ENCODE peak calls at places on chromosomes 4 and X, in six cellular contexts. One of them, this sample, is unnamed.
A peak's percentile ranks its signal among the peaks of the same experiment; 100 is the strongest.

GRCh38 chrX:72620550-72621145 is 48.0 kb upstream of the HDAC8 start:
- DNase-seq in neuronal stem cell: no peak
- DNase-seq in H1: no peak
- DNase-seq in mesenchymal stem cell: peak; percentile 91
- DNase-seq in IMR-90: peak; percentile 89
- DNase-seq in trophoblast cell: peak; percentile 80
- DNase-seq in this sample: no peak

GRCh38 chr4:102322736-102323135 is 22.5 kb downstream of the SLC39A8 start:
- DNase-seq in H1: no peak
- DNase-seq in neuronal stem cell: no peak
- DNase-seq in trophoblast cell: no peak
- DNase-seq in mesenchymal stem cell: no peak
- DNase-seq in IMR-90: no peak
- DNase-seq in this sample: no peak

GRCh38 chrX:95721011-95721410 is 963.6 kb upstream of the DIAPH2 start:
- DNase-seq in trophoblast cell: no peak
- DNase-seq in IMR-90: no peak
- DNase-seq in mesenchymal stem cell: no peak
- DNase-seq in neuronal stem cell: no peak
- DNase-seq in H1: no peak
- DNase-seq in this sample: no peak

GRCh38 chrX:151704023-151704663 is 8.9 kb downstream of the PRRG3 start:
- DNase-seq in H1: no peak
- DNase-seq in mesenchymal stem cell: no peak
- DNase-seq in IMR-90: no peak
- DNase-seq in neuronal stem cell: no peak
- DNase-seq in trophoblast cell: no peak
- DNase-seq in this sample: no peak

GRCh38 chrX:110322603-110323002 is 4.7 kb upstream of the AMMECR1 start:
- DNase-seq in neuronal stem cell: no peak
- DNase-seq in mesenchymal stem cell: peak; percentile 27
- DNase-seq in IMR-90: peak; percentile 28
- DNase-seq in trophoblast cell: no peak
- DNase-seq in H1: no peak
- DNase-seq in this sample: no peak

GRCh38 chrX:55714111-55714510 is 3.4 kb upstream of the RRAGB start:
- DNase-seq in mesenchymal stem cell: no peak
- DNase-seq in trophoblast cell: no peak
- DNase-seq in neuronal stem cell: no peak
- DNase-seq in IMR-90: no peak
- DNase-seq in H1: no peak
- DNase-seq in this sample: no peak

GRCh38 chr4:100609810-100610209 is 92.0 kb upstream of the EMCN start:
- DNase-seq in H1: no peak
- DNase-seq in neuronal stem cell: no peak
- DNase-seq in mesenchymal stem cell: no peak
- DNase-seq in IMR-90: no peak
- DNase-seq in trophoblast cell: no peak
- DNase-seq in this sample: no peak

GRCh38 chr4:114209589-114209988 is 230.1 kb upstream of the ARSJ start:
- DNase-seq in H1: no peak
- DNase-seq in trophoblast cell: no peak
- DNase-seq in neuronal stem cell: no peak
- DNase-seq in mesenchymal stem cell: no peak
- DNase-seq in IMR-90: no peak
- DNase-seq in this sample: no peak

GRCh38 chrX:651922-652775 is 21.6 kb downstream of the SHOX start:
- DNase-seq in H1: no peak
- DNase-seq in trophoblast cell: no peak
- DNase-seq in IMR-90: no peak
- DNase-seq in mesenchymal stem cell: no peak
- DNase-seq in neuronal stem cell: no peak
- DNase-seq in this sample: no peak

GRCh38 chrX:25344191-25344936 is 328.6 kb upstream of the ARX start:
- DNase-seq in neuronal stem cell: no peak
- DNase-seq in H1: no peak
- DNase-seq in IMR-90: no peak
- DNase-seq in mesenchymal stem cell: no peak
- DNase-seq in trophoblast cell: no peak
- DNase-seq in this sample: no peak

GRCh38 chr4:184368290-184368689 is 106.1 kb downstream of the IRF2 start:
- DNase-seq in mesenchymal stem cell: no peak
- DNase-seq in neuronal stem cell: no peak
- DNase-seq in IMR-90: no peak
- DNase-seq in trophoblast cell: no peak
- DNase-seq in H1: no peak
- DNase-seq in this sample: peak; percentile 8

GRCh38 chr4:184371390-184371787 is 103.0 kb downstream of the IRF2 start:
- DNase-seq in H1: no peak
- DNase-seq in mesenchymal stem cell: no peak
- DNase-seq in IMR-90: no peak
- DNase-seq in neuronal stem cell: no peak
- DNase-seq in trophoblast cell: no peak
- DNase-seq in this sample: no peak

GRCh38 chr4:184369871-184370270 is 104.5 kb downstream of the IRF2 start:
- DNase-seq in trophoblast cell: no peak
- DNase-seq in H1: no peak
- DNase-seq in IMR-90: no peak
- DNase-seq in neuronal stem cell: no peak
- DNase-seq in mesenchymal stem cell: no peak
- DNase-seq in this sample: no peak

GRCh38 chr4:184368731-184369130 is 105.6 kb downstream of the IRF2 start:
- DNase-seq in mesenchymal stem cell: no peak
- DNase-seq in neuronal stem cell: no peak
- DNase-seq in IMR-90: no peak
- DNase-seq in H1: no peak
- DNase-seq in trophoblast cell: no peak
- DNase-seq in this sample: peak; percentile 2

GRCh38 chr4:184370711-184371389 is 103.5 kb downstream of the IRF2 start:
- DNase-seq in trophoblast cell: no peak
- DNase-seq in neuronal stem cell: no peak
- DNase-seq in mesenchymal stem cell: no peak
- DNase-seq in IMR-90: peak; percentile 29
- DNase-seq in H1: no peak
- DNase-seq in this sample: no peak
- H4K8ac ChIP-seq in trophoblast cell: no peak overlapping the region
- H4K8ac ChIP-seq in neuronal stem cell: no peak overlapping the region
- H4K8ac ChIP-seq in mesenchymal stem cell: no peak overlapping the region
- H4K8ac ChIP-seq in IMR-90: no peak overlapping the region
- H4K8ac ChIP-seq in H1: no peak overlapping the region
- H4K8ac ChIP-seq in this sample: no peak overlapping the region

DNA sequence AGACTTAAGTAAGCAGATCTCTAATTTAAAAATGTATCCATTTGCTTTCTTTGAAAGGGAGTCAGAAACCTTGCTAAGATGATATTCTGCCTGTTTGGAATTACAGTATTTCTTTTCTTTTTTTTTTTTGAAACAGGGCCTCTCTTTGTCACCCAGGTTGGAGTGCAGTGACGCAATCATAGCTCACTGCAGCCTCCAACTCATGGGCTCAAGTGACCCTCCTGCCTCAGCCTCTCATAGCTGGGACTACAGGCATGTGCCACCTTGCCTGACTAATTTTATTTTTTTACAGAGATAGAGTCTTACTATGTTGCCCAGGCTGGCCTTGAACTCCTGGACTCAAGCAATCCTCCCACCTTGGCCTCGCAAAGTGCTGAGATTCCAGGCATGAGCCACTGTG is 40.0 kb downstream of the ANAPC4 start:
- DNase-seq in mesenchymal stem cell: no peak
- DNase-seq in trophoblast cell: no peak
- DNase-seq in H1: no peak
- DNase-seq in IMR-90: no peak
- DNase-seq in neuronal stem cell: no peak
- DNase-seq in this sample: no peak
- H2AFZ ChIP-seq in mesenchymal stem cell: no peak overlapping the region
- H2AFZ ChIP-seq in trophoblast cell: no peak overlapping the region
- H2AFZ ChIP-seq in H1: no peak overlapping the region
- H2AFZ ChIP-seq in IMR-90: no peak overlapping the region
- H2AFZ ChIP-seq in neuronal stem cell: no peak overlapping the region
- H2AFZ ChIP-seq in this sample: no peak overlapping the region

DNA sequence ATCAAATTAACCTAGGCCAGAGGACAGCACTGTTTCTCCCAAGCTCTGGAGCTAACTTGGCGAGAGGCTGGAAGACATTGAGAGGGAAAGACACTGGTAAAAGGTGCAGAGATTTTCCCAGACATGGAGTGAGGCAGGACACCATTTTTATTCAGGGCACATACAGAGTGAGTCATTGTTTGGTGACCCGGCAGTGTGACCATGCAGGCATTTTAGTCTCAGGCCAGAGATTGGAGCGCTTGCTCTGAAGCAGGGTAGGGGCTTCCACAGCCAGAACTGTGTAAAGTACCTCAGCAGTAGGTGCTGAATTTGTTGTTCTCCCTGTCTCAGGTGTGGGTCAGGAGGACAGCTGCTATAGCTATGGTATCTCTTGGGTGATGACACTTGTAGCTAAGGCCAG is 79.6 kb upstream of the ATP8A1 start:
- DNase-seq in H1: no peak
- DNase-seq in neuronal stem cell: no peak
- DNase-seq in mesenchymal stem cell: no peak
- DNase-seq in IMR-90: no peak
- DNase-seq in trophoblast cell: no peak
- DNase-seq in this sample: no peak
- H3K23ac ChIP-seq in H1: no peak overlapping the region
- H3K23ac ChIP-seq in neuronal stem cell: no peak overlapping the region
- H3K23ac ChIP-seq in mesenchymal stem cell: no peak overlapping the region
- H3K23ac ChIP-seq in IMR-90: no peak overlapping the region
- H3K23ac ChIP-seq in trophoblast cell: no peak overlapping the region
- H3K23ac ChIP-seq in this sample: no peak overlapping the region

GRCh38 chr4:140085924-140086323 is 68.1 kb downstream of the MAML3 start:
- DNase-seq in mesenchymal stem cell: no peak
- DNase-seq in neuronal stem cell: no peak
- DNase-seq in trophoblast cell: no peak
- DNase-seq in H1: no peak
- DNase-seq in IMR-90: no peak
- DNase-seq in this sample: no peak

GRCh38 chr4:140083320-140083719 is 70.7 kb downstream of the MAML3 start:
- DNase-seq in IMR-90: no peak
- DNase-seq in neuronal stem cell: no peak
- DNase-seq in trophoblast cell: peak; percentile 72
- DNase-seq in mesenchymal stem cell: no peak
- DNase-seq in H1: no peak
- DNase-seq in this sample: no peak

GRCh38 chr4:140084426-140084825 is 69.6 kb downstream of the MAML3 start:
- DNase-seq in IMR-90: no peak
- DNase-seq in H1: no peak
- DNase-seq in mesenchymal stem cell: no peak
- DNase-seq in trophoblast cell: no peak
- DNase-seq in neuronal stem cell: no peak
- DNase-seq in this sample: no peak

GRCh38 chr4:140082399-140082758 is 71.6 kb downstream of the MAML3 start:
- DNase-seq in mesenchymal stem cell: no peak
- DNase-seq in IMR-90: no peak
- DNase-seq in neuronal stem cell: no peak
- DNase-seq in trophoblast cell: no peak
- DNase-seq in H1: no peak
- DNase-seq in this sample: no peak

GRCh38 chr4:140085062-140085622 is 68.8 kb downstream of the MAML3 start:
- DNase-seq in trophoblast cell: peak; percentile 68
- DNase-seq in IMR-90: peak; percentile 56
- DNase-seq in mesenchymal stem cell: peak; percentile 87
- DNase-seq in H1: no peak
- DNase-seq in neuronal stem cell: no peak
- DNase-seq in this sample: no peak
- H4K8ac ChIP-seq in trophoblast cell: no peak overlapping the region
- H4K8ac ChIP-seq in IMR-90: peak overlapping the region; percentile 75
- H4K8ac ChIP-seq in mesenchymal stem cell: peak overlapping the region; percentile 72
- H4K8ac ChIP-seq in H1: no peak overlapping the region
- H4K8ac ChIP-seq in neuronal stem cell: no peak overlapping the region
- H4K8ac ChIP-seq in this sample: no peak overlapping the region

DNA sequence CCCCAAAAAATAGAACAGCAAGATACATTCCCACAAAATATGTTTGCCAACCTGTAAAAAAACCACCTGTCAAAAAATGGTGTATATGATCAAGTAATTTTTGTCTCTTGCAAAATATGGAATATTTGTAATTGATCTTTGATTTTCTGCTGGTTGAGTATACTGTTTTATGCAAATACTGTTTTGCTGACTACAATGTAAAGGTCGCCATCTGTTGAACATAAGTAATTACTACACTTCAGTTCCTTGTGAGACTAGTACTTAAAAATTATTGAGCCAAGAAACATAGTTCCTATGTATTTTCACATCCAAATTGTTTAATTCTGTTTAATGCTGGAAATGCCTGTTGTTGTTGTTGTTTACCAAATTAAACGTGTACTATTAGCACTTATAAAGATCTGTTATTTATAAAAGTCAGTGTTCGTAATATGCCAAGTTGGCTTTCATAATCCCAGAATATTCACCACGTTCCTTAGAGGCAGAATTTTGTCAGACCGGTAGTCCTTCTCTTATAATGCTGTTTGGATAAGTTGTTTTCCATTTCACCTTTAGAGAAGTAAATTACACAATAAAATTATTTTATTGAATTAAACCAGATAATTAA is 144.2 kb downstream of the PDLIM5 start:
- DNase-seq in mesenchymal stem cell: peak; percentile 68
- DNase-seq in H1: no peak
- DNase-seq in IMR-90: peak; percentile 74
- DNase-seq in neuronal stem cell: no peak
- DNase-seq in trophoblast cell: no peak
- DNase-seq in this sample: no peak
- H2AFZ ChIP-seq in mesenchymal stem cell: no peak overlapping the region
- H2AFZ ChIP-seq in H1: no peak overlapping the region
- H2AFZ ChIP-seq in IMR-90: no peak overlapping the region
- H2AFZ ChIP-seq in neuronal stem cell: no peak overlapping the region
- H2AFZ ChIP-seq in trophoblast cell: no peak overlapping the region
- H2AFZ ChIP-seq in this sample: no peak overlapping the region

DNA sequence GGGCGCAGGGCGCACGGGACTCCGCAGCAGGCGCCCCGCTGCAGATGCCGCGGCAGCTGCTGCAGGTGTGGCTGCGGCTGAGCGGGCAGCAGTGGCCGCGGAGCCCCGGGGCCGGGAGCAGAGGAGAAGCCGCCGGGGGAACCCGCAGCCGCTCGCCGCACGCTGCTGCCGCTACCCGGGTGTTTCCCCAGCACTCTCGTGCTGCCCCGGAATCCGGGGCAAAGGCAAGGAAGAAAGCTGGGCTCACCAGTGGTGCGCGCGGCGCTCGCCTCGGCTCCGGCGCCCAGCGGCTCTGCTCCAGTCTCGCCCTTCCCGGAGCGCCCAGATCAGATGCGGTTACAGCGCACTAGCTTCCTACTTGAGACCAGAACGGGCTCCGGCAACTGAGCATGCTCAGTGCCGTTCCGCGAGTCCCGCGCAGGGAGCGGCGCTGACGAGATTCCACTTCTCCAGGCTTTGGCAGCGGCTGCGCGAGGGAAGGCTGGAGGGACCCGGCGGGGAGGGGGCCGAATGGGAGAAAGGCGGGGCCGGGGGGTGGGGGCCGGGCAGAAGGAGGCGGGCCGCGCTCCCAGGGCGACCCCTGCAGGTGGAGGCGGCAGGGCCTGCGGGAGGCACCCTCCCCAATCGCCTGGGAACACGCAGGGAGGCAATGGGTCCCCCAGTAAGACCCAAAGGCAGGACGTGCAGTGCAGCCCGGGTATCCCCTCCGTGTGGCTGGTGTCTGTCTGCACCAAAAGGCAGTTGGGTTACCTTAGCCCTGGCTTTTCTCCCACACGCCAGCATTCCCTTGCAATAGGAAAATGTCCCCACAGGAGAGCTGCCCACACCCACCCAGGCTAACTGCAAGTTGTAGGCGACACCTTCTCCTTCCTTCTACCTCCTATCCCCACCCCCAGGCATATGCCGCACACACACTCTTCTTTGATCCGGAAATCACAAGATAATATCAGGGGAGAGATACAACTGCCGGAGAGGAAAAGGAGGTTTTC is at the start of gene APBB2:
- DNase-seq in H1: peak; percentile 94
- DNase-seq in neuronal stem cell: peak; percentile 97
- DNase-seq in mesenchymal stem cell: peak; percentile 98
- DNase-seq in IMR-90: peak; percentile 97
- DNase-seq in trophoblast cell: peak; percentile 97
- DNase-seq in this sample: peak; percentile 97
- H3K23ac ChIP-seq in H1: no peak within 1 kb of the TSS
- H3K23ac ChIP-seq in neuronal stem cell: peak within 1 kb of the TSS; percentile 34
- H3K23ac ChIP-seq in mesenchymal stem cell: peak within 1 kb of the TSS; percentile 94
- H3K23ac ChIP-seq in IMR-90: peak within 1 kb of the TSS; percentile 93
- H3K23ac ChIP-seq in trophoblast cell: no peak within 1 kb of the TSS
- H3K23ac ChIP-seq in this sample: no peak within 1 kb of the TSS